ENCODE peak calls at places on chromosomes 13 and 19, in seven cellular contexts. J is AG09319; E is DMS79; A is adipocyte; M is midbrain; S is osteocyte; C is CD4-positive, alpha-beta memory T cell. N is an unnamed sample.

GRCh38 chr13:50104493-50104892 is 89.2 kb downstream of the KCNRG start:
- DNase-seq in E (no peak), A (peak; percentile 42), S (no peak), M (no peak), C (no peak), J (no peak), N (no peak)

GRCh38 chr13:28568286-28568685 is 73.4 kb upstream of the FLT1 start:
- DNase-seq in E (peak; percentile 39), J (no peak), M (peak; percentile 27), A (peak; percentile 65), C (no peak), S (no peak), N (peak; percentile 80)

GRCh38 chr19:29873024-29873800 is 61.4 kb downstream of the CCNE1 start:
- DNase-seq in J (no peak), C (peak; percentile 61), S (peak; percentile 88), M (peak; percentile 50), A (peak; percentile 78), E (peak; percentile 13), N (no peak)

GRCh38 chr13:103605546-103606326 is 539.5 kb upstream of the SLC10A2 start:
- DNase-seq in E (no peak), M (no peak), S (no peak), J (no peak), A (no peak), C (no peak), N (no peak)

GRCh38 chr13:76597868-76598267 is 288.3 kb downstream of the KCTD12 start:
- DNase-seq in J (no peak), E (no peak), M (no peak), A (no peak), S (no peak), C (no peak), N (no peak)

GRCh38 chr13:27958928-27959539 is 10.1 kb downstream of the CDX2 start:
- DNase-seq in M (no peak), E (no peak), A (no peak), C (no peak), S (no peak), J (no peak), N (no peak)

GRCh38 chr19:1472227-1473055 is 6.6 kb downstream of the C19orf25 start:
- DNase-seq in S (no peak), A (no peak), E (no peak), M (no peak), C (no peak), J (no peak), N (no peak)

GRCh38 chr13:106083620-106084350 is 451.7 kb downstream of the EFNB2 start:
- DNase-seq in M (peak; percentile 74), C (no peak), J (no peak), S (no peak), E (no peak), A (peak; percentile 69), N (peak; percentile 82)

GRCh38 chr19:18063463-18063862 is 23.3 kb downstream of the IL12RB1 start:
- DNase-seq in C (peak; percentile 24), M (no peak), A (no peak), E (no peak), S (no peak), J (no peak), N (no peak)

GRCh38 chr13:105804561-105805190 is 730.8 kb downstream of the EFNB2 start:
- DNase-seq in E (no peak), A (peak; percentile 46), M (no peak), S (no peak), J (no peak), C (no peak), N (peak; percentile 62)

GRCh38 chr19:21127001-21127400 is 14.8 kb upstream of the ZNF431 start:
- DNase-seq in M (no peak), E (no peak), S (no peak), J (no peak), A (no peak), C (no peak), N (no peak)

GRCh38 chr13:26679411-26679810 is 81.2 kb downstream of the GPR12 start:
- DNase-seq in S (no peak), C (no peak), A (peak; percentile 45), M (no peak), J (no peak), E (no peak), N (no peak)

GRCh38 chr19:51479531-51480331 is 1.4 kb downstream of the CEACAM18 start:
- DNase-seq in S (no peak), A (no peak), J (no peak), M (no peak), C (no peak), E (no peak), N (no peak)

GRCh38 chr19:17755977-17756670 is 4.8 kb downstream of the FCHO1 start:
- DNase-seq in M (peak; percentile 91), E (peak; percentile 68), S (no peak), C (peak; percentile 45), J (no peak), A (no peak), N (peak; percentile 93)

GRCh38 chr19:3867971-3868769 is 668 bp downstream of the ZFR2 start:
- DNase-seq in C (no peak), A (no peak), J (no peak), M (no peak), S (no peak), E (no peak), N (no peak)

GRCh38 chr19:1373534-1374249 is 10.0 kb upstream of the NDUFS7 start:
- DNase-seq in S (no peak), J (no peak), M (peak; percentile 60), E (no peak), A (no peak), C (no peak), N (peak; percentile 53)

GRCh38 chr19:53521373-53522202 is 16.4 kb upstream of the ZNF331 start:
- DNase-seq in E (no peak), M (no peak), C (no peak), J (no peak), S (peak; percentile 80), A (no peak), N (no peak)

GRCh38 chr13:51282322-51282721 is 57.2 kb upstream of the SERPINE3 start:
- DNase-seq in S (no peak), A (no peak), C (no peak), E (no peak), M (no peak), J (no peak), N (no peak)

GRCh38 chr19:409006-409514 is at the start of gene C2CD4C:
- DNase-seq in A (peak; percentile 56), S (no peak), E (no peak), J (no peak), C (peak; percentile 12), M (no peak), N (no peak)

GRCh38 chr13:51997641-51998330 is 13.5 kb downstream of the ATP7B start:
- DNase-seq in J (no peak), S (no peak), A (no peak), M (no peak), C (no peak), E (no peak), N (no peak)

GRCh38 chr13:107809125-107809524 is 406.2 kb downstream of the LIG4 start:
- DNase-seq in J (no peak), E (no peak), S (no peak), C (no peak), M (no peak), A (peak; percentile 18), N (no peak)

GRCh38 chr13:78067290-78067689 is 148.7 kb upstream of the EDNRB start:
- DNase-seq in C (no peak), A (no peak), J (no peak), S (no peak), M (no peak), E (no peak), N (no peak)

GRCh38 chr13:30388401-30389283 is 33.7 kb upstream of the UBE2L5 start:
- DNase-seq in C (no peak), E (no peak), S (no peak), J (no peak), M (no peak), A (no peak), N (no peak)

GRCh38 chr19:51460164-51460992 is 2.1 kb upstream of the SIGLEC8 start:
- DNase-seq in S (peak; percentile 74), M (peak; percentile 15), J (no peak), E (no peak), C (no peak), A (peak; percentile 7), N (peak; percentile 26)

GRCh38 chr19:33476151-33476707 is 45.4 kb downstream of the PEPD start:
- DNase-seq in E (no peak), A (no peak), M (no peak), J (no peak), S (peak; percentile 73), C (no peak), N (no peak)

GRCh38 chr19:51389143-51389542 is 1.2 kb downstream of the C19orf84 start:
- DNase-seq in J (no peak), M (no peak), S (no peak), A (no peak), C (no peak), E (no peak), N (no peak)

GRCh38 chr13:24717217-24717616 is 37.0 kb downstream of the ATP12A start:
- DNase-seq in J (no peak), A (no peak), M (no peak), C (no peak), S (no peak), E (no peak), N (no peak)

GRCh38 chr19:40089462-40089861 is 1.3 kb downstream of the ZNF780A start:
- DNase-seq in M (no peak), S (no peak), A (peak; percentile 4), E (no peak), J (peak; percentile 38), C (no peak), N (no peak)

GRCh38 chr13:40453666-40454030 is 212.8 kb downstream of the FOXO1 start:
- DNase-seq in E (no peak), A (no peak), J (no peak), M (no peak), C (no peak), S (no peak), N (no peak)

N was measured in pons.